ENCODE peak calls at places on chromosomes 5 and 9, in four cellular contexts. V is A549, B is K562, H is HepG2. F is an unnamed sample.

GRCh38 chr9:83574482-83574881 is 36.3 kb upstream of the FRMD3 start:
- DNase-seq in V (no peak), B (no peak), H (no peak), F (no peak)

GRCh38 chr9:122904466-122904822 is 715 bp downstream of the RC3H2 start:
- DNase-seq in V (peak; percentile 43), B (peak; percentile 11), H (peak; percentile 43), F (peak; percentile 53)

GRCh38 chr9:6566409-6567139 is 79.0 kb downstream of the GLDC start:
- DNase-seq in V (peak; percentile 90), B (no peak), H (no peak), F (peak; percentile 87)

GRCh38 chr9:73434826-73435225 is 283.2 kb downstream of the ANXA1 start:
- DNase-seq in V (no peak), B (no peak), H (no peak), F (no peak)

GRCh38 chr9:125183054-125183453 is 6.5 kb downstream of the PPP6C start:
- DNase-seq in V (no peak), B (no peak), H (no peak), F (no peak)

GRCh38 chr9:129720181-129720864 is 32.5 kb downstream of the PTGES start:
- DNase-seq in V (peak; percentile 36), B (peak; percentile 83), H (peak; percentile 32), F (no peak)

GRCh38 chr5:122156724-122157325 is 27.5 kb downstream of the ZNF474 start:
- DNase-seq in V (peak; percentile 43), B (peak; percentile 26), H (peak; percentile 11), F (peak; percentile 16)

GRCh38 chr5:151766975-151767374 is 4.8 kb upstream of the G3BP1 start:
- DNase-seq in V (no peak), B (no peak), H (no peak), F (no peak)

GRCh38 chr5:45694255-45694834 is 1.8 kb downstream of the HCN1 start:
- DNase-seq in V (no peak), B (no peak), H (no peak), F (peak; percentile 19)

GRCh38 chr5:98214240-98215051 is 559.0 kb upstream of the RGMB start:
- DNase-seq in V (no peak), B (no peak), H (no peak), F (no peak)

GRCh38 chr9:78566521-78566920 is 269.6 kb downstream of the PSAT1 start:
- DNase-seq in V (no peak), B (no peak), H (no peak), F (no peak)

GRCh38 chr9:72478993-72479392 is 42.4 kb upstream of the TMC1 start:
- DNase-seq in V (no peak), B (no peak), H (no peak), F (no peak)

DNA sequence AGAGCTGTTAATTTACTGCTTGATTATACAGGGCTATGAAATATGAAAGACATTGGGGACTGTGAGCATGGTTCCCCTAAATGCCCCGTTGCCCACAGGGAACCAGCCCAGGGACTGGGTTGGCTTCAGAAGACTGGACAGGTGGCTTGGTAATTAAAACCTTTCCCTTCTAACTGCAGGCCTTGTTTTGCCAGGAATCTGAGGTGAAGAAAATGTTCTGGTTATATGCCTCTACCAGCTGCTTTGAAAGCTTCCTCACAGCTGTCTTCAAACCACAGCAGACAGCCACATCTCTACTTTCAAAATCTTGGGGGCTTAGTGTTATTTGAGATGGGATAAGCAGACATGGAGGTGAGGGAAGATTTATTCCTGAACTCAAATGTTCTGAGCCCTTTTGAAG is 153.3 kb upstream of the SPRY4 start:
- DNase-seq in V (no peak), B (no peak), H (no peak), F (no peak)
- TF ChIP-seq MYC in V (no peak), B (no peak), H (no peak), F (no peak)

GRCh38 chr5:150440948-150441812 is 8.4 kb downstream of the RPS14 start:
- DNase-seq in V (no peak), B (no peak), H (no peak), F (no peak)

GRCh38 chr5:150441813-150442698 is 7.5 kb downstream of the RPS14 start:
- DNase-seq in V (no peak), B (no peak), H (no peak), F (no peak)

GRCh38 chr5:150444770-150445169 is 4.8 kb downstream of the RPS14 start:
- DNase-seq in V (no peak), B (no peak), H (no peak), F (no peak)

GRCh38 chr5:150443242-150444075 is 6.1 kb downstream of the RPS14 start:
- DNase-seq in V (no peak), B (no peak), H (no peak), F (peak; percentile 37)

DNA sequence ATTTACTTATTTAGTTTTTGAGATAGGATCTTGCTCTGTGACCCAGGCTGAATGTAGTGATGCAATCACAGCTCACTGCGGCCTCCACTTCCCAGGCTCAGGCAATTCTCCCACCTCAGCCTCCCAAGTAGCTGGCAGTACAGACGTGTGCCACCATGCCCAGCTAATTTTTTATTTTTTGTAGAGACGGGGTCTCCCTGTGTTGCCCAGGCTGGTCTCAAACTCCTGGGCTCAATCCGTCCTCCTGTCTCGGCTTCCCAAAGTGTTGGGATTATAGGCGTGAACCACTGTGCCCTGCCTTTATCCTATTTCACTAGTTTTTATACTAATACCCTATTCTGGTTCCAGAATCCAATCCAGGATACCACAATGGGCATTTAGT is 6.8 kb downstream of the RPS14 start:
- DNase-seq in V (no peak), B (no peak), H (no peak), F (no peak)
- TF ChIP-seq POLR2A in V (no peak), B (no peak), H (peak; percentile 36), F (no peak)

GRCh38 chr9:128025756-128026155 is 41.4 kb downstream of the NAIF1 start:
- DNase-seq in V (no peak), B (no peak), H (no peak), F (no peak)
- TF ChIP-seq CTCF in V (no peak), B (no peak), H (no peak), F (no peak)

DNA sequence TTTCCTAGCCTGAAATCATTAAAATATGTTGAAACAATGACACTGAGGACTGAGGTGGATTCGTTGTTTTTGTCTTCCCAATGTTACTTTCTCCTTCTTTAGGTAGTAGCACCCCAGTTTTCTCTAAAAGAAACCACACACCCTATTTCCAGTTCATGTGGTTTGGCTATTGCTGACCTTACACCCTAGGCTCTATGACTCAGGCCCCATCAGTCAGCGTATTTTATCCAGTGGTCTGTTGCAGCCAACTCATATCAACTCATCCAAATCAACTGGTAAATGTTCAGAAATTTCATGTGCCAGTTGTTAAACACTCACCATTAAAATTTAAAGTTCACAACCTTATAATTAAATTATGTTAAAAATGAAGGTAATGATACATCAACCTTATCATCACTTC is 44.6 kb upstream of the NFIB start:
- DNase-seq in V (no peak), B (peak; percentile 11), H (no peak), F (no peak)
- TF ChIP-seq MYC in V (no peak), B (no peak), H (no peak), F (no peak)

GRCh38 chr9:89402695-89403427 is 84.6 kb downstream of the SECISBP2 start:
- DNase-seq in V (no peak), B (no peak), H (no peak), F (no peak)
- TF ChIP-seq POLR2A in V (no peak), B (no peak), H (no peak), F (no peak)